ENCODE peak calls at places on chromosomes 4 and X, in four cellular contexts. F is lung, D is neuronal stem cell, N is pancreas. Z is an unnamed sample.

GRCh38 chr4:74330295-74330750 is 22.1 kb downstream of the EPGN start:
- DNase-seq in N (no peak), D (no peak), F (no peak), Z (no peak)

GRCh38 chr4:2261110-2261852 is 628 bp downstream of the MXD4 start:
- DNase-seq in D (peak; percentile 30), F (no peak), N (peak; percentile 73), Z (peak; percentile 35)

GRCh38 chr4:5142726-5143125 is 91.4 kb downstream of the STK32B start:
- DNase-seq in N (no peak), D (peak; percentile 14), F (peak; percentile 28), Z (no peak)

GRCh38 chr4:168908093-168908492 is 102.0 kb downstream of the CBR4 start:
- DNase-seq in N (no peak), F (no peak), D (no peak), Z (no peak)

GRCh38 chrX:42544883-42545282 is 233.1 kb downstream of the PPP1R2C start:
- DNase-seq in F (no peak), N (no peak), D (no peak), Z (no peak)

GRCh38 chr4:176838611-176839411 is 46.1 kb upstream of the VEGFC start:
- DNase-seq in D (no peak), N (no peak), F (no peak), Z (no peak)

GRCh38 chr4:133982533-133983224 is 218.9 kb downstream of the PABPC4L start:
- DNase-seq in F (no peak), N (no peak), D (no peak), Z (no peak)

GRCh38 chrX:38342853-38343778 is 9.3 kb upstream of the OTC start:
- DNase-seq in D (no peak), F (no peak), N (no peak), Z (no peak)

GRCh38 chr4:26372525-26373172 is 51.8 kb downstream of the RBPJ start:
- DNase-seq in D (no peak), N (no peak), F (peak; percentile 31), Z (peak; percentile 4)

GRCh38 chrX:38774249-38774648 is 27.0 kb upstream of the MID1IP1 start:
- DNase-seq in N (no peak), D (no peak), F (no peak), Z (no peak)

GRCh38 chr4:33831667-33832066 is 2412.6 kb downstream of the ARAP2 start:
- DNase-seq in D (no peak), F (no peak), N (no peak), Z (no peak)

GRCh38 chr4:55947912-55948725 is 626 bp upstream of the CEP135 start:
- DNase-seq in N (no peak), D (no peak), F (no peak), Z (no peak)

DNA sequence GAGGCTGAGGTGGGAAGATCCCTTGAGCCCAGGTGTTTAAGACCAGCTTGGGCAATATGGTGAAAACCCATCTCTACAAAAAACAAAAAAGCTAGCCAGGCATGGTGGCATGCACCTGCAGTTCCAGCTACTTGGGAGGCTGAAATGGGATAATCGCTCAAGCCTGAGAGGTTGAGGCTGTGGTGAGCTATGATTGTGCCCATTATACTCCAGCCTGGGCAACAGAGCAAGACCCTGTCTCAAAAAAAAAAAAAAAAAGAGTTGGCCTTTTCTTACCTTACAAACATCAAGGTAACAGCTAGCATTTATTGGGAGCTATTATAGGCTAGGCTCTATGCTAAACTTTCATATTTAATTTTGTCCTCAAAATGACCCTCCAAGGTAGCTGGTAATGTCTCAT is 43.4 kb downstream of the PTTG2 start:
- DNase-seq in F (no peak), D (no peak), N (no peak), Z (no peak)
- H3K4me1 ChIP-seq in F (peaks cover 16% of the 10 kb centered on the region), D (peaks cover 5% of the 10 kb centered on the region), N (peaks cover 5% of the 10 kb centered on the region), Z (no peaks in the 10 kb centered on the region)

DNA sequence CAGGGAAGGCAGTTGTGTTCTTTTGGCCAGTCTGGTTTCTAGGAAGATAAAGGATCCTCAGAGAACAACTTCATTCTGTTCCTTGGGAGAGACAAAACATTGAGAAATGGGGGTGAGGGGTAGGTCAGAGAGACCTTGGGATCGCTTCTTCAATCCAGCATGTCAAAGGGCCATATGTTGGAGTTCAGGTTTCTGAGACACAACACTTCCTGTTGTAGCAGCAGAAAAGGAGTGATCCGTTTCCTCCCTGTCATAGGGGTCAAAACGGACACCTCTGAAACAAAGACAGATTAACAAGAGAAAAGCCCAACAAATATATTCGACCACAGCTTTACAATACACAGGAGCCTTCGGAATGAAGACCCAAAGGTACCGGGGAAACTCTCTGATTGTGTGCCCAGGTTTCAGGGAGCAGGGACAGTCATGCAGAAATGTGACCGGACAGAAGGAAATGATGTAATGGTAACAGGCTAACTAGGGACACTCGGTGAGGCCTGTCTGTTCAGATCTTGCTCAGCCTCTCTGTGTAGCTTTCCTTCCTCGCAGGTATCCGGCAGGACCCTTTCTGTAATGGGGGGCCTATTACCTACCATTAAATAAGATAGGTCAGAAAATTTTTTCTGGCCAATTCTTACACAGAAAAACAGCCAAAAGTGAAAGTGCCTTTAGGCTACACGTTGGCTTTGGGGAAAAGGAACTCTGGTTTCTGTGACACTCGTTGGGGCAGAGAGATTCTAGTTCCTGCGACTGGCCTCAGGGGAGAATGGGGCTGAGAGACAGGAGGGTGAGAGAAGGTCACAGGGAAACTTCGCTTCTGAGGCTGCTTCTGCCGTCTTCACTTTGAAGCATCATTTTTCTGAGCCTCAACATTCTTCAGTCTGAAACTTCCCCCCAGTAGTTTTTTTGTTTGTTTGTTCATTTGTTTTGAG is 103.2 kb upstream of the TLR3 start:
- DNase-seq in F (no peak), D (no peak), N (no peak), Z (no peak)
- H3K27ac ChIP-seq in F (peak overlapping the region; percentile 63), D (no peak overlapping the region), N (no peak overlapping the region), Z (no peak overlapping the region)

GRCh38 chrX:24189490-24189889 is 40.0 kb downstream of the ZFX start:
- DNase-seq in D (no peak), N (no peak), F (no peak), Z (no peak)
- H3K4me3 ChIP-seq in D (no peak overlapping the region), N (no peak overlapping the region), F (no peak overlapping the region), Z (no peak overlapping the region)

GRCh38 chr4:173526724-173527102 is 3.3 kb downstream of the HAND2 start:
- DNase-seq in N (no peak), D (no peak), F (no peak), Z (no peak)
- H3K4me1 ChIP-seq in N (no peaks in the 10 kb centered on the region), D (peaks cover 3% of the 10 kb centered on the region), F (no peaks in the 10 kb centered on the region), Z (peaks cover 30% of the 10 kb centered on the region)

DNA sequence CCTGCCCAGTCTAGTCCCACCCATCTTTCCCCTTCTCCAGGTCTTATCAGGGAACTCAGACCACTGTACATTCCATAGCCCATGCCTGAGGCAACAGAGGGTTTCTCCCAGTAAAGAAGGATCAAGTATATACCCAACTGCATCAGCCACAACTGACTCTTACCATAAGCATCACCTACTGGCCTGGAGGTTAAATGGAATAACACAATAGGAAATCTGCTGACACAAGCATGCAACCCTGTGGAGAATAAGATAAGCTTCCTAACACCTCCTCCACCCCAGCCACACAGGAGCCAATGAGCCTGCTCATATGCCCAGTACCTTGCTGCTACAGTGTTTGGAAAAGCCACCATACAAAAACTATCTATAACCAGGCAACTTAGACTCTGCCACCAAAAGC is 34.6 kb upstream of the PLK4 start:
- DNase-seq in N (no peak), F (no peak), D (no peak), Z (no peak)
- H3K27ac ChIP-seq in N (no peak overlapping the region), F (no peak overlapping the region), D (no peak overlapping the region), Z (no peak overlapping the region)